ENCODE peak calls at places on chromosomes 11 and 22, in eight cellular contexts. G is neural crest cell, A is gastrocnemius medialis, H is astrocyte of the cerebellum, E is osteocyte, Y is cardiac fibroblast, L is H9, X is hepatocyte. R is an unnamed sample.
A peak's percentile ranks its signal among the peaks of the same experiment; 100 is the strongest.

GRCh38 chr22:25447067-25447688 is 117.3 kb upstream of the GRK3 start:
- DNase-seq in G (no peak), A (no peak), H (no peak), E (no peak), Y (no peak), L (no peak), X (no peak), R (no peak)

GRCh38 chr22:46613606-46613997 is 6.6 kb upstream of the GRAMD4 start:
- DNase-seq in G (no peak), A (no peak), H (no peak), E (no peak), Y (peak; percentile 49), L (no peak), X (no peak), R (no peak)

GRCh38 chr22:46056169-46057041 is 79.4 kb upstream of the WNT7B start:
- DNase-seq in G (no peak), A (peak; percentile 48), H (no peak), E (no peak), Y (no peak), L (no peak), X (no peak), R (peak; percentile 23)

GRCh38 chr11:77413850-77414249 is 60.0 kb downstream of the PAK1 start:
- DNase-seq in G (no peak), A (no peak), H (no peak), E (no peak), Y (no peak), L (peak; percentile 34), X (no peak), R (no peak)

GRCh38 chr11:112776834-112777793 is 184.1 kb upstream of the NCAM1 start:
- DNase-seq in G (no peak), A (no peak), H (no peak), E (no peak), Y (peak; percentile 17), L (no peak), X (peak; percentile 32), R (no peak)

GRCh38 chr11:34632105-34632780 is 11.3 kb downstream of the EHF start:
- DNase-seq in G (no peak), A (peak; percentile 30), H (no peak), E (no peak), Y (no peak), L (no peak), X (peak; percentile 39), R (no peak)

GRCh38 chr22:23696326-23696851 is 5.6 kb downstream of the RGL4 start:
- DNase-seq in G (no peak), A (no peak), H (no peak), E (no peak), Y (peak; percentile 39), L (no peak), X (no peak), R (no peak)

GRCh38 chr11:121082670-121083069 is 18.4 kb upstream of the TECTA start:
- DNase-seq in G (peak; percentile 24), A (no peak), H (no peak), E (no peak), Y (peak; percentile 10), L (peak; percentile 66), X (peak; percentile 38), R (no peak)

GRCh38 chr22:35567794-35568193 is 27.2 kb downstream of the RASD2 start:
- DNase-seq in G (peak; percentile 16), A (no peak), H (no peak), E (no peak), Y (peak; percentile 24), L (no peak), X (no peak), R (no peak)

GRCh38 chr11:72220696-72221363 is 3.7 kb upstream of the INPPL1 start:
- DNase-seq in G (no peak), A (no peak), H (no peak), E (peak; percentile 75), Y (no peak), L (peak; percentile 19), X (no peak), R (no peak)

GRCh38 chr11:32341676-32342613 is 93.4 kb downstream of the WT1 start:
- DNase-seq in G (no peak), A (no peak), H (no peak), E (no peak), Y (peak; percentile 63), L (no peak), X (peak; percentile 12), R (no peak)

GRCh38 chr11:46293616-46294015 is 16.2 kb downstream of the CREB3L1 start:
- DNase-seq in G (no peak), A (no peak), H (no peak), E (no peak), Y (peak; percentile 76), L (no peak), X (peak; percentile 34), R (no peak)

GRCh38 chr11:46290598-46291309 is 13.3 kb downstream of the CREB3L1 start:
- DNase-seq in G (no peak), A (peak; percentile 81), H (peak; percentile 87), E (peak; percentile 94), Y (peak; percentile 99), L (peak; percentile 93), X (peak; percentile 98), R (peak; percentile 70)

GRCh38 chr11:46293066-46293465 is 15.6 kb downstream of the CREB3L1 start:
- DNase-seq in G (no peak), A (no peak), H (no peak), E (no peak), Y (no peak), L (no peak), X (no peak), R (no peak)

GRCh38 chr11:46290021-46290420 is 12.6 kb downstream of the CREB3L1 start:
- DNase-seq in G (no peak), A (no peak), H (no peak), E (no peak), Y (no peak), L (no peak), X (no peak), R (no peak)

DNA sequence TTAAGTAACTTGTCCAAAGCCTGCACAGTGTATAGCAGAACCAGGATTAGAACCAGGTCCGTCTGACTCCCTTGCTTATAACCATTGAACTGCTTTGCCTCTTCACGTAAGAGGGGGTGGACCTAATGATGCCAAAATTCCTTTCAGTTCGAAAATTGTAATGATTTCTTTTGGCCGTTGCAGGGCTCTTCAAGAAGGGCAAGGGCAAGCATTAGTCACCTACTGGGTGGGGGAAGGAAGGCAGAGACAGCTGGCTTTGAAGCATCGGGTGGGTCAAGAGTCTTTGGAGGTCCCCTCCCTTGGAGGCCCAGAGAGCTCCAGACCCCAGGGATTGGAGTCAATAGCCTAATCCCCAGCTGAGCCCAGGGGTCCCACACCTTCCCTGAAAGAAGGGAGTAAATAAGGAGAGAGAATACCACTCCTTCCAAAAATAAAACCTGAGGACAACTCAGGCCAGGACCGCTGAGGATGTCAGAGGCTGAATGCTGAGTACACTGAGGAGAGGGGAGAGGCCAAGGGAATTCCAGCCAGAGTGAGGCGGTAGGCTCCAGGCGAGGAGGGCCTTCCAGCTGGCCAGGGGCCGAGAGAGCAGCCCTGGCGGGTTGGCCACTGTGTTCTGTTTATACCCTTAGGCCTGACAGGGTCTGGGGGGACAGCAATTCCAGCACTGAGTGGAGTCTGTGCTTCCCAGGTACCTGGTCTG is 14.1 kb downstream of the CREB3L1 start:
- DNase-seq in G (no peak), A (no peak), H (no peak), E (no peak), Y (peak; percentile 80), L (no peak), X (peak; percentile 45), R (no peak)
- TF ChIP-seq CTCF in G (no peak), A (no peak), H (no peak), E (no peak), Y (no peak), L (no peak), X (no peak), R (no peak)

DNA sequence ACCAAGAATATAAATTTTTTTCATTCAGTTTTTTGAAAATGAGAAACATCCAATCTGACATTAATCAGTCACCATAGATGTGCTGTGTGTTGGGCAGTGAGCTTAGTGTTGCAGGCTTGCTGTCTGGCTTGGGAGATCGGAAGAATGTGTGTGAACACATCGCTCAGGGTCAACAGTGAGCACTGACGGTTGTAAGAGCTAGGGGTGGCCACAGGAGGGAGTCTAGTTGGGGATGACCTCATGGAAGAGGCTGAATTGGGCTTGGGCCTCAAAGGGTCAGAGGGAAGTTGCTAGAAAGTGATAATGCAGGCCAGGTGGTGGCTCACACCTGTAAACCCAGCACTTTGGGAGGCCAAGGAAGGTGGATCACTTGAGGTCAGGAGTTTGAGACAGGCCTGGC is 375.4 kb downstream of the DDX10 start:
- DNase-seq in G (no peak), A (no peak), H (no peak), E (no peak), Y (no peak), L (peak; percentile 52), X (no peak), R (no peak)
- TF ChIP-seq CTCF in G (no peak), A (no peak), H (peak; percentile 8), E (peak; percentile 17), Y (peak; percentile 20), L (peak; percentile 60), X (no peak), R (no peak)

GRCh38 chr11:30914143-30914762 is 328.1 kb upstream of the MPPED2 start:
- DNase-seq in G (peak; percentile 58), A (no peak), H (peak; percentile 27), E (no peak), Y (peak; percentile 66), L (peak; percentile 82), X (peak; percentile 85), R (peak; percentile 25)
- TF ChIP-seq CTCF in G (peak; percentile 79), A (peak; percentile 27), H (peak; percentile 88), E (peak; percentile 61), Y (peak; percentile 79), L (peak; percentile 90), X (peak; percentile 76), R (no peak)

GRCh38 chr22:32205974-32206773 is 1.3 kb upstream of the RFPL2 start:
- DNase-seq in G (peak; percentile 25), A (no peak), H (no peak), E (no peak), Y (no peak), L (peak; percentile 70), X (no peak), R (no peak)

GRCh38 chr22:32204856-32205722 is at the start of gene RFPL2:
- DNase-seq in G (peak; percentile 57), A (no peak), H (peak; percentile 8), E (no peak), Y (peak; percentile 8), L (peak; percentile 89), X (peak; percentile 90), R (no peak)

GRCh38 chr22:32203181-32204105 is 1.4 kb downstream of the RFPL2 start:
- DNase-seq in G (no peak), A (no peak), H (no peak), E (no peak), Y (no peak), L (no peak), X (peak; percentile 14), R (no peak)

GRCh38 chr22:32202539-32203180 is 2.2 kb downstream of the RFPL2 start:
- DNase-seq in G (peak; percentile 29), A (no peak), H (peak; percentile 18), E (no peak), Y (peak; percentile 45), L (peak; percentile 73), X (peak; percentile 84), R (no peak)

DNA sequence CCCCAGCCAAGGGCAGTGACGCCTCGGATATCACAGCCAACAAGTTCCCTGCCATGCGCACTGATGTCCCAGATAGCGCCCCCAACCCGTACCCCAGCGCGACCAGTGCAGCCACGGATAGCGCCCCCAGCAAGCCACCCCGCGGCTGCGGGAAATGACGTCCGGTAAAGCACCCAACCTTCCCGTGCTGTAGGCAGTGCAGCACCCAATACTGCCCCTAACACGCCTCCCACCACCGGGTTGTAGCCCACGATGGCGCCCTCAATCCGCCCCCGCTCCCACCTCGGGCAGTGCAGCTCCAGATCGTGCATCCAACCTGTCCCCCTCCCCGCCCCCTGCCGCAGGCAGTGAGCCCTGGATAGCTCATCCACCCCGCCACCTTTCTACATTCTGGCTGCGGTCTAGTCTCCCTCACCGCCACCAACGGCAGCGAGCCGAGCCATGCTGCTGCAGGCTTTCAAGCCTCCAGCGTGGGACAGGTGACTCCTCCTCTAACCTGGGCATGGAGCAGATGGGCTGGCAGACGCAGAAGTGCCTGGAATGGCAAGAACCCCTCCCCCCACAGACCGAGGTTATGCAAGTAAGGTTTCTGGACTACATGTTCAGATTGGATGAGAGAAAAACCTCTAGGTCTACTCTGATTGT is 540 bp downstream of the RFPL2 start:
- DNase-seq in G (no peak), A (no peak), H (no peak), E (no peak), Y (no peak), L (peak; percentile 66), X (peak; percentile 56), R (no peak)
- TF ChIP-seq CTCF in G (no peak), A (no peak), H (no peak), E (no peak), Y (no peak), L (peak; percentile 14), X (no peak), R (no peak)